ENCODE peak calls at places on chromosomes 4 and X, in four cellular contexts. A is IMR-90, W is K562, M is HepG2. B is an unnamed sample.

GRCh38 chrX:9573282-9574106 is 108.6 kb downstream of the TBL1X start:
- DNase-seq in A (no peak), W (no peak), M (no peak), B (no peak)

GRCh38 chr4:80362578-80363181 is 27.1 kb downstream of the CFAP299 start:
- DNase-seq in A (peak), W (no peak), M (peak), B (peak)

GRCh38 chrX:131843996-131844395 is 179.1 kb upstream of the STK26 start:
- DNase-seq in A (no peak), W (no peak), M (no peak), B (no peak)

GRCh38 chrX:69361286-69361926 is 142.7 kb upstream of the NALF2 start:
- DNase-seq in A (peak), W (no peak), M (no peak), B (peak)

GRCh38 chr4:127641524-127641923 is 8.8 kb downstream of the INTU start:
- DNase-seq in A (peak), W (no peak), M (no peak), B (no peak)

GRCh38 chr4:64407000-64407399 is 2.2 kb downstream of the TECRL start:
- DNase-seq in A (no peak), W (no peak), M (no peak), B (no peak)

GRCh38 chr4:87078987-87079469 is 141.4 kb downstream of the KLHL8 start:
- DNase-seq in A (peak), W (no peak), M (no peak), B (no peak)

GRCh38 chr4:79987401-79987800 is 85.6 kb downstream of the ANTXR2 start:
- DNase-seq in A (peak), W (no peak), M (no peak), B (no peak)

GRCh38 chrX:19846995-19847790 is 40.2 kb downstream of the SH3KBP1 start:
- DNase-seq in A (peak), W (peak), M (no peak), B (peak)

GRCh38 chrX:132292753-132293152 is 73.5 kb upstream of the RAP2C start:
- DNase-seq in A (peak), W (peak), M (peak), B (peak)

GRCh38 chrX:151973851-151974335 is 583 bp downstream of the GABRE start:
- DNase-seq in A (no peak), W (peak), M (no peak), B (no peak)

GRCh38 chr4:147765121-147765521 is 33.2 kb downstream of the ARHGAP10 start:
- DNase-seq in A (no peak), W (no peak), M (no peak), B (no peak)

GRCh38 chrX:69095260-69095659 is 70.0 kb downstream of the PJA1 start:
- DNase-seq in A (no peak), W (no peak), M (no peak), B (no peak)

GRCh38 chrX:136126892-136127406 is 20.4 kb upstream of the FHL1 start:
- DNase-seq in A (peak), W (no peak), M (no peak), B (no peak)

GRCh38 chr4:44738615-44739014 is 12.3 kb upstream of the GNPDA2 start:
- DNase-seq in A (no peak), W (no peak), M (no peak), B (peak)

GRCh38 chr4:26533685-26534084 is 43.4 kb upstream of the CCKAR start:
- DNase-seq in A (no peak), W (no peak), M (no peak), B (no peak)
- TF ChIP-seq MAZ in A (no peak), W (no peak), M (no peak), B (no peak)

GRCh38 chr4:139978692-139979091 is 175.3 kb downstream of the MAML3 start:
- DNase-seq in A (no peak), W (no peak), M (no peak), B (no peak)
- TF ChIP-seq MAZ in A (no peak), W (no peak), M (no peak), B (no peak)

GRCh38 chr4:27132497-27132896 is 271.9 kb downstream of the STIM2 start:
- DNase-seq in A (no peak), W (no peak), M (no peak), B (no peak)
- TF ChIP-seq MAZ in A (no peak), W (no peak), M (no peak), B (no peak)

DNA sequence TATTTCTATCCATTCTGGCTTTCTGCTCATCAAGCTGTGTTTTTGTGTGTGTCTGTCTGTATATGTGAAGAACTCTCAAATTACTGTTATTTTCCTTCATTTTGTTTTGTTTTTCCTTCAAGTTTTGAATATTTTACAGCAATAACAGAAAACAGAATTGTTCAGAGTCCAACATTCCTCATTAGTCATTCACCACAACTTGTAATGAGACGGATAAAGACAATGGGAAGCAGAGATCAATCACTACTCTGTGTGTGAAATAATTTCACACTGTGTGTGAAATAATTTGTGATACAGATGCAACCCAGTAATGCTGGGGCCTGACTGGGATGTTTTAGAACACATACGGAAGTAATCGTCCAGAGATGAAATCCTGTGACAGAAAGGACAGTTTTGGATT is 55.2 kb downstream of the HPGD start:
- DNase-seq in A (no peak), W (no peak), M (no peak), B (no peak)
- TF ChIP-seq MAZ in A (no peak), W (no peak), M (no peak), B (no peak)

GRCh38 chr4:144699565-144699964 is 53.6 kb downstream of the HHIP start:
- DNase-seq in A (peak), W (no peak), M (no peak), B (no peak)
- TF ChIP-seq MAZ in A (no peak), W (no peak), M (no peak), B (no peak)

DNA sequence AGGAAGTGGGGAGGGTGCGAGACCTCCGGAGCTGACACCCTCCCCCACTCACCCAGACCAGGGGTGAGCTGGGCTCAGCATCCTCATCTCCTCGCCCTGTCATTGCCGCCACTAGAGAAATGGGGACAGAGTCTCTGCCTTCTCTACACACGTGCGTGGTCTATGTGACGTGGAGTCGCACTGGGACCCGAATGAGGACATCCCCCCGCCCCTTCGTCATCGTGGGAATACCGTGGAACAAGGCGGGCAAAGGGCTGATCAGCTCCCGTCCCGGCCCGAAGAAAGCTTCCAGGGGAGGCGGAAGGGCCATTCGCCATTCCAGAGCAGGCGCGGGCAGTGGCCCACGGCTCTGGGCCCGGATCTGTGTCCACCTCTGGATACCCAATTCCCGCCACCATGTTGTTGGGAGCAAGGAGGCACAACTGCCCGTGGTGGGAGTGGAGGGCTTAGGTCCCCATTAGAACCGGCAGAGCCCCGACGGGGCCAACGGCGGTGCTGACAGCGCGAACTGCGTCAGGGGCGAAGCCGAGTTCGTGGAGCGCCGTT is 12.0 kb downstream of the HMX1 start:
- DNase-seq in A (no peak), W (no peak), M (no peak), B (no peak)
- TF ChIP-seq MAZ in A (no peak), W (no peak), M (no peak), B (no peak)

B was measured in A549.